ENCODE peak calls at places on chromosomes 4 and X, in six cellular contexts. One of them, this sample, is unnamed.

GRCh38 chrX:124030520-124030919 is 69.0 kb downstream of the STAG2 start:
- DNase-seq in posterior vena cava: no peak
- DNase-seq in NCI-H510A: no peak
- DNase-seq in HEK293T: no peak
- DNase-seq in kidney: no peak
- DNase-seq in AG08395: no peak
- DNase-seq in this sample: no peak

GRCh38 chr4:155929833-155930232 is 23.8 kb downstream of the CTSO start:
- DNase-seq in NCI-H510A: no peak
- DNase-seq in HEK293T: no peak
- DNase-seq in posterior vena cava: no peak
- DNase-seq in kidney: no peak
- DNase-seq in AG08395: no peak
- DNase-seq in this sample: no peak

GRCh38 chrX:129842510-129843208 is 1.0 kb downstream of the ZDHHC9 start:
- DNase-seq in NCI-H510A: no peak
- DNase-seq in posterior vena cava: no peak
- DNase-seq in AG08395: peak; percentile 18
- DNase-seq in HEK293T: no peak
- DNase-seq in kidney: no peak
- DNase-seq in this sample: peak; percentile 0

GRCh38 chrX:119391279-119391678 is 7.9 kb upstream of the SLC25A43 start:
- DNase-seq in HEK293T: peak; percentile 56
- DNase-seq in kidney: no peak
- DNase-seq in NCI-H510A: no peak
- DNase-seq in AG08395: peak; percentile 46
- DNase-seq in posterior vena cava: no peak
- DNase-seq in this sample: no peak

GRCh38 chrX:67545772-67546495 is 2.1 kb downstream of the AR start:
- DNase-seq in posterior vena cava: peak; percentile 84
- DNase-seq in kidney: peak; percentile 73
- DNase-seq in HEK293T: no peak
- DNase-seq in AG08395: peak; percentile 12
- DNase-seq in NCI-H510A: no peak
- DNase-seq in this sample: no peak

GRCh38 chr4:177810210-177810609 is 368.0 kb upstream of the AGA start:
- DNase-seq in posterior vena cava: no peak
- DNase-seq in kidney: no peak
- DNase-seq in AG08395: no peak
- DNase-seq in HEK293T: no peak
- DNase-seq in NCI-H510A: no peak
- DNase-seq in this sample: no peak

GRCh38 chr4:139740121-139740520 is 74.5 kb downstream of the MGST2 start:
- DNase-seq in posterior vena cava: no peak
- DNase-seq in AG08395: no peak
- DNase-seq in kidney: no peak
- DNase-seq in NCI-H510A: no peak
- DNase-seq in HEK293T: no peak
- DNase-seq in this sample: no peak

GRCh38 chrX:7139202-7140081 is 8.1 kb upstream of the STS start:
- DNase-seq in kidney: no peak
- DNase-seq in HEK293T: no peak
- DNase-seq in posterior vena cava: no peak
- DNase-seq in AG08395: peak; percentile 70
- DNase-seq in NCI-H510A: no peak
- DNase-seq in this sample: no peak

GRCh38 chrX:136214551-136214950 is 36.6 kb downstream of the MAP7D3 start:
- DNase-seq in AG08395: peak; percentile 71
- DNase-seq in HEK293T: no peak
- DNase-seq in posterior vena cava: no peak
- DNase-seq in kidney: no peak
- DNase-seq in NCI-H510A: no peak
- DNase-seq in this sample: no peak

GRCh38 chrX:38192007-38192625 is 28.6 kb downstream of the SRPX start:
- DNase-seq in NCI-H510A: no peak
- DNase-seq in HEK293T: peak; percentile 35
- DNase-seq in AG08395: peak; percentile 12
- DNase-seq in posterior vena cava: no peak
- DNase-seq in kidney: no peak
- DNase-seq in this sample: no peak

GRCh38 chrX:110280954-110281353 is 36.9 kb downstream of the AMMECR1 start:
- DNase-seq in kidney: no peak
- DNase-seq in AG08395: peak; percentile 13
- DNase-seq in HEK293T: no peak
- DNase-seq in posterior vena cava: no peak
- DNase-seq in NCI-H510A: no peak
- DNase-seq in this sample: peak; percentile 57

GRCh38 chr4:88022289-88022688 is 14.9 kb downstream of the PKD2 start:
- DNase-seq in kidney: no peak
- DNase-seq in NCI-H510A: no peak
- DNase-seq in posterior vena cava: no peak
- DNase-seq in AG08395: no peak
- DNase-seq in HEK293T: no peak
- DNase-seq in this sample: no peak

GRCh38 chrX:13101439-13102139 is 57.2 kb upstream of the FAM9C start:
- DNase-seq in AG08395: peak; percentile 83
- DNase-seq in kidney: peak; percentile 86
- DNase-seq in HEK293T: peak; percentile 23
- DNase-seq in posterior vena cava: peak; percentile 89
- DNase-seq in NCI-H510A: no peak
- DNase-seq in this sample: no peak

This sample was measured in DMS79.